ENCODE peak calls at places on chromosomes 6 and 20, in seven cellular contexts. V, Q, T, A, B, E and L are unnamed samples.

GRCh38 chr6:135506270-135506997 is 8.9 kb upstream of the AHI1 start:
- DNase-seq in T (no peak), V (peak), B (no peak), A (peak), Q (no peak), E (no peak), L (no peak)

GRCh38 chr6:96436398-96436797 is 85.2 kb upstream of the UFL1 start:
- DNase-seq in T (no peak), V (no peak), Q (no peak), E (no peak), B (no peak), A (no peak), L (no peak)

GRCh38 chr6:89984926-89985743 is 90.9 kb downstream of the GJA10 start:
- DNase-seq in Q (peak), V (no peak), E (peak), T (no peak), A (peak), B (peak), L (no peak)

GRCh38 chr6:140537834-140538680 is 1163.6 kb upstream of the CITED2 start:
- DNase-seq in A (peak), B (no peak), T (no peak), E (peak), V (peak), Q (no peak), L (no peak)

GRCh38 chr6:75935473-75935793 is 137.0 kb downstream of the IMPG1 start:
- DNase-seq in A (no peak), Q (no peak), T (no peak), V (no peak), B (no peak), E (no peak), L (no peak)

GRCh38 chr6:135522975-135523692 is 25.6 kb upstream of the AHI1 start:
- DNase-seq in Q (no peak), A (peak), T (no peak), V (no peak), B (no peak), E (no peak), L (no peak)

GRCh38 chr6:148416309-148416965 is 73.8 kb downstream of the SASH1 start:
- DNase-seq in A (no peak), Q (no peak), V (no peak), B (no peak), T (no peak), E (no peak), L (no peak)

GRCh38 chr20:54221383-54221782 is 13.5 kb downstream of the PFDN4 start:
- DNase-seq in A (peak), B (no peak), T (no peak), Q (no peak), V (peak), E (no peak), L (no peak)

GRCh38 chr20:52179331-52180166 is 12.0 kb downstream of the ZFP64 start:
- DNase-seq in V (no peak), A (no peak), Q (no peak), E (no peak), T (no peak), B (no peak), L (no peak)

GRCh38 chr6:142966294-142966693 is 21.3 kb upstream of the HIVEP2 start:
- DNase-seq in B (no peak), A (no peak), T (no peak), V (no peak), E (no peak), Q (no peak), L (no peak)

GRCh38 chr6:96186094-96186493 is 170.3 kb downstream of the FUT9 start:
- DNase-seq in Q (no peak), E (no peak), T (no peak), B (no peak), V (no peak), A (no peak), L (no peak)

GRCh38 chr20:62211769-62212288 is 8.2 kb downstream of the HRH3 start:
- DNase-seq in Q (peak), B (no peak), T (no peak), V (no peak), A (no peak), E (no peak), L (no peak)

GRCh38 chr6:138572200-138572875 is 73.0 kb upstream of the NHSL1 start:
- DNase-seq in B (no peak), T (no peak), E (peak), Q (no peak), V (peak), A (peak), L (peak)

GRCh38 chr20:54063998-54064676 is 6.3 kb downstream of the BCAS1 start:
- DNase-seq in T (peak), Q (peak), V (no peak), A (no peak), B (no peak), E (no peak), L (no peak)

GRCh38 chr20:48750941-48751620 is 76.7 kb downstream of the PREX1 start:
- DNase-seq in T (peak), A (peak), E (peak), B (peak), Q (peak), V (no peak), L (peak)

GRCh38 chr20:62364911-62365736 is 2.0 kb downstream of the LAMA5 start:
- DNase-seq in Q (peak), E (no peak), B (no peak), V (no peak), A (no peak), T (no peak), L (no peak)

GRCh38 chr20:41187668-41188067 is 50.3 kb downstream of the PLCG1 start:
- DNase-seq in V (no peak), B (no peak), Q (no peak), T (no peak), A (no peak), E (no peak), L (no peak)

GRCh38 chr6:120202878-120203277 is 853.3 kb upstream of the MAN1A1 start:
- DNase-seq in Q (no peak), B (no peak), T (no peak), A (peak), E (no peak), V (no peak), L (no peak)

GRCh38 chr6:49522710-49523593 is 23.2 kb downstream of the GLYATL3 start:
- DNase-seq in T (no peak), V (no peak), B (no peak), Q (no peak), A (no peak), E (no peak), L (no peak)

GRCh38 chr6:71330501-71330900 is 41.9 kb downstream of the OGFRL1 start:
- DNase-seq in T (no peak), A (no peak), B (no peak), Q (no peak), E (no peak), V (no peak), L (no peak)

GRCh38 chr6:3285732-3286131 is 27.0 kb downstream of the PSMG4 start:
- DNase-seq in A (no peak), B (peak), E (no peak), Q (no peak), V (no peak), T (no peak), L (no peak)

GRCh38 chr6:11374036-11375010 is 141.9 kb upstream of the NEDD9 start:
- DNase-seq in T (no peak), Q (no peak), B (no peak), V (no peak), E (no peak), A (no peak), L (no peak)

GRCh38 chr6:90169328-90169886 is 127.2 kb downstream of the BACH2 start:
- DNase-seq in V (peak), A (no peak), B (no peak), E (no peak), T (no peak), Q (no peak), L (no peak)

GRCh38 chr6:79605968-79606764 is 25.0 kb upstream of the SH3BGRL2 start:
- DNase-seq in Q (no peak), T (no peak), A (no peak), E (no peak), V (no peak), B (no peak), L (no peak)

GRCh38 chr20:14860410-14860814 is 523.0 kb upstream of the FLRT3 start:
- DNase-seq in T (no peak), Q (no peak), A (no peak), V (no peak), B (no peak), E (no peak), L (no peak)

GRCh38 chr6:6893701-6894100 is 214.1 kb upstream of the RREB1 start:
- DNase-seq in E (no peak), B (no peak), Q (no peak), V (peak), T (no peak), A (no peak), L (no peak)

GRCh38 chr6:7137335-7138106 is 29.8 kb downstream of the RREB1 start:
- DNase-seq in A (peak), V (peak), Q (no peak), T (peak), B (peak), E (no peak), L (no peak)

GRCh38 chr6:127963495-127963894 is 62.6 kb upstream of the THEMIS start:
- DNase-seq in T (no peak), E (no peak), V (no peak), Q (no peak), B (no peak), A (no peak), L (no peak)

GRCh38 chr6:70210462-70210861 is 92.4 kb downstream of the COL9A1 start:
- DNase-seq in V (no peak), A (peak), E (no peak), B (no peak), Q (no peak), T (no peak), L (no peak)

GRCh38 chr20:43514062-43514971 is 6.8 kb downstream of the L3MBTL1 start:
- DNase-seq in Q (peak), E (peak), T (peak), A (peak), B (peak), V (peak), L (peak)

GRCh38 chr20:44580581-44581268 is 1.7 kb upstream of the PKIG start:
- DNase-seq in Q (no peak), V (no peak), B (no peak), T (no peak), E (no peak), A (no peak), L (no peak)

GRCh38 chr6:125393449-125393858 is 91.7 kb upstream of the HDDC2 start:
- DNase-seq in A (no peak), B (no peak), E (no peak), V (no peak), Q (no peak), T (no peak), L (no peak)

GRCh38 chr6:1388927-1389790 is at the start of gene FOXF2:
- DNase-seq in E (no peak), V (no peak), A (no peak), Q (peak), T (no peak), B (no peak), L (no peak)

GRCh38 chr6:80425089-80425823 is 318.8 kb downstream of the BCKDHB start:
- DNase-seq in V (peak), B (no peak), Q (no peak), T (no peak), E (no peak), A (peak), L (no peak)

GRCh38 chr6:30885481-30885998 is 1.2 kb downstream of the DDR1 start:
- DNase-seq in V (peak), E (no peak), A (peak), B (peak), T (no peak), Q (no peak), L (no peak)

GRCh38 chr6:11354019-11354418 is 121.6 kb upstream of the NEDD9 start:
- DNase-seq in E (no peak), B (no peak), A (peak), T (no peak), Q (no peak), V (peak), L (peak)

GRCh38 chr6:70709826-70710225 is 42.1 kb downstream of the SMAP1 start:
- DNase-seq in B (no peak), E (no peak), V (peak), Q (no peak), A (peak), T (no peak), L (no peak)

GRCh38 chr6:6466967-6467761 is 121.4 kb upstream of the LY86 start:
- DNase-seq in Q (no peak), A (no peak), B (no peak), T (no peak), V (peak), E (no peak), L (no peak)

GRCh38 chr20:53570446-53571276 is 23.0 kb downstream of the ZNF217 start:
- DNase-seq in V (no peak), E (no peak), A (no peak), B (no peak), Q (no peak), T (no peak), L (no peak)

GRCh38 chr6:39377530-39377929 is 55.0 kb upstream of the KCNK16 start:
- DNase-seq in B (no peak), T (no peak), Q (no peak), E (peak), V (peak), A (peak), L (peak)

DNA sequence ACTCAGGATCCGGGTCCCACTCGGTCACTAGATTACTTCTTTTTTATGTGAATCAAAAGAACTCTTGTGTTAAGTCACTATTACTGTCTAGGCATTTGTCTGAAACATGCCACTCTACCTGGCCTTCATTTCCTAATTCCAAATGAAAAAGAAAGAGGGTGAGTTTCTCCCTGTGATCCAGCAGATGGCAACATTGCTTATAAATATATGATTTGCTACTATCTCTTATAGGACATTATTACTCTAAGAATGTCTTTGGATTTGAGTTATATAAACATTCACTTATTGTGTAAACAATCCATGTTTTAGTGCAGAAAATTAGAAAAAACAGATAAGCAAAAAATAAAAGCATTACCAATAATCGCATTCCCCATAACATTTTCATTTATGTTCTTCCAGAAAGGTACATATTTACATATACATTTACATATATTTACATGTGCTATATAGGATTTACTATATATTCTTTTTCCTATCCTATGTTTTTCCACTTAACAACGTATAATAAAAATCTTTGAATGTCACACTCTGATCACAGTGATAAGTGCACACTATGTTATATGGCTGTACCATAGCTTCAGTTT is 66.9 kb downstream of the FAXC start:
- DNase-seq in E (no peak), Q (no peak), T (no peak), V (peak), B (no peak), A (peak), L (no peak)
- TF ChIP-seq CTCF in E (peak), Q (no peak), T (no peak), V (peak), B (peak), A (peak), L (peak)

DNA sequence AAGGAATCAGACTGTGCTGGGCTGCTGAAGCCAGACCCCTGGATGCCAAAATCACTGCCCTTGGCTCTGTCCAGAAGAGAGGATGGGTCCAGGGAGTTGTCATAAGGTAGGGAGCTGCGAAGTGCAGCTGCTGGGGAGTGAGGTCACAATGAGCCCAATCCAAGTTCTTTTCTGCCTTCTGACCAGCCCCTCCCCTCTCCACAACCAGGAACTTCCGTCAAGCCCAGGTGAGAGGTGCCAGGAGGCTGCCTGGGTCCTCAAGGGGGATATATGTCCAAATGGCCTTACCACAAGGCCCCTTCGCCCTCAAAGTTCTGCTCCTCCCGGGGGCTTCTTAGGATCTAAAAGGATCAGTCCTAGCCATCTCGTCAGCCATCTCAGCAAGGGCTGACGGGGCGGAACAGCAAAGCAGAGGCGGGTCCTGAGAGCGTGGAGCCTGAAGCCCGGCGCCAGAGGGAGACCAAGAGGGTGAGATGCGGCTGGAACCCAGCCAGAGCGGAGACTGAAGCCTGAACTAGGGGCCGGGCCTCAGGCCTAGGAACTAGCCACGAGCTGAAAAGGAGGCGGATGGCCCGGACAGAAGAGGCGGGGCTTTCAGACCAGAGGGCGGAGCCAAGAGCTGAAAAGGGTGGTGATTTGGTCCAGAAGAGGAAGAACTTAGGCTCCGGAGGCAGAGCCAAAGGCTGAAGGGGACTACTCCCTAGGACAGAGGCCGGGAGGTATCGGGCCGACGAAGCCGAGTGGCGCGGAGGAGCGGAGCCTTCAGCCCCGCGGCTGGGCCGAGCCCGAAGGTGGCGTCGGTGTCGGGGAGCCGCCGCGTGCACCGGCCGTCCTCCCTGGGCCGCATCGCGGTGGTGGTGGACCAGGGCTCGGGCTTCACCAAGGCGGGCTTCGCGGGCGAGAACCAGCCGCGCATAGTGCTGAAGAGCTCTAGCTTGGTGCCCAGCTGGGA is at the start of gene ACTL10:
- DNase-seq in Q (peak), T (peak), A (peak), V (peak), B (peak), E (peak), L (peak)
- TF ChIP-seq CTCF in Q (no peak), T (no peak), A (peak), V (no peak), B (peak), E (no peak), L (no peak)

GRCh38 chr20:25696384-25697131 is at the start of gene ZNF337:
- DNase-seq in B (peak), E (peak), V (peak), A (peak), T (peak), Q (peak), L (peak)
- TF ChIP-seq CTCF in B (no peak), E (no peak), V (no peak), A (no peak), T (no peak), Q (peak), L (no peak)

GRCh38 chr20:4384961-4385360 is 336.7 kb upstream of the PRND start:
- DNase-seq in T (no peak), A (no peak), B (no peak), V (no peak), E (no peak), Q (no peak), L (no peak)

DNA sequence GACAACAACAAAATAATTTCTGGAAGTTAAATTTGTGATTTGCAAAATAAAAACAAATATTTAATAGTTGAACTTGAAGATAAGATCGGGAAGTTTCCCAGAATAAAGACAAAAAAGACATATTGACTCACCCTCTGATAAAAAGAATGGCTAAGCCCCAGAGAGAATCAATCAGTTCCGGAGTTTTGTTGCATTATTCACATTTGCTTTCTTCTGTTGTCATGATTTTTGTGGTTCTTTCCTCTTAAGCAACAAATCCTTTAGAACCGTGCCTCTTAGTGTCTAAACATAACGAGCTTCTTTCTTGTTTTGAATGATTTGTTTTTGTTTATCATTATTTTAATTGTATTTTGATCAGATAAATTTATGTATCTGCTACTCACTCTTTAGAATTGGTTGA is 337.7 kb upstream of the PRND start:
- DNase-seq in V (no peak), B (no peak), Q (no peak), A (peak), E (no peak), T (no peak), L (no peak)
- TF ChIP-seq CTCF in V (no peak), B (no peak), Q (no peak), A (no peak), E (no peak), T (no peak), L (no peak)

GRCh38 chr20:2815242-2815900 is 584 bp downstream of the C20orf141 start:
- DNase-seq in B (no peak), V (no peak), Q (peak), A (no peak), E (no peak), T (no peak), L (no peak)

GRCh38 chr20:2817891-2818595 is 1.9 kb downstream of the TMEM239 start:
- DNase-seq in A (no peak), E (no peak), B (no peak), V (no peak), T (no peak), Q (no peak), L (no peak)

GRCh38 chr20:2817341-2817726 is 1.2 kb downstream of the TMEM239 start:
- DNase-seq in B (no peak), V (no peak), Q (no peak), E (no peak), T (no peak), A (no peak), L (no peak)

GRCh38 chr20:2816030-2816582 is at the start of gene TMEM239:
- DNase-seq in V (no peak), Q (peak), E (no peak), T (no peak), A (no peak), B (no peak), L (no peak)

GRCh38 chr20:2816583-2817340 is 598 bp downstream of the TMEM239 start:
- DNase-seq in B (no peak), E (no peak), T (no peak), Q (peak), V (no peak), A (no peak), L (no peak)
- TF ChIP-seq CTCF in B (no peak), E (no peak), T (no peak), Q (no peak), V (no peak), A (no peak), L (no peak)

DNA sequence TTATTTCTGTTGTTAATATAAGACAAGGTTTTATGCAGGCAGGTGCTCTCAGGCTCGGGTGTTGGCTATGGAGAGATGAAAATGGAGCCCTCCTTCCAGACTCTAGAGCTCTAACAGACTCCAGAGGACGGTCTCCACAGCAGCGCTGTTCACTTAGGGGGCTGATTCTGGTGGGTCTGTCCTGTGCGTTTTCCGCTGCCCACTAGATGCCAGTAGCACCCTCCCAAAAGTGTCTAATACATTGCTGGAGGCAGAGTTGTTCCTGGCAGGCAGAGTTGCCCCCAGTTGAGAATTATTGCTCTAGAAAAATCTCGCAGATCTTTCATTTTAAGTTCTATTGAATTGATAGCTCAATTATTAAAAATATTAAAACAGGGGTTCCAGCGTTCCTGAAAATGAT is 109.9 kb downstream of the MAP3K4 start:
- DNase-seq in T (no peak), B (no peak), Q (no peak), E (no peak), A (peak), V (no peak), L (peak)
- TF ChIP-seq CTCF in T (no peak), B (no peak), Q (no peak), E (peak), A (no peak), V (no peak), L (no peak)